ENCODE peak calls at places on chromosome 6, in five cellular contexts. One of them, this sample, is unnamed.

GRCh38 chr6:158938811-158939254 is 61.2 kb downstream of the RSPH3 start:
- DNase-seq in H7: peak
- DNase-seq in endothelial cell of umbilical vein: no peak
- DNase-seq in fibroblast of mammary gland: peak
- DNase-seq in neural progenitor cell: peak
- DNase-seq in this sample: peak

GRCh38 chr6:68975064-68975463 is 340.0 kb downstream of the ADGRB3 start:
- DNase-seq in H7: peak
- DNase-seq in endothelial cell of umbilical vein: no peak
- DNase-seq in fibroblast of mammary gland: no peak
- DNase-seq in neural progenitor cell: peak
- DNase-seq in this sample: no peak

GRCh38 chr6:47844881-47845280 is 63.0 kb downstream of the OPN5 start:
- DNase-seq in H7: no peak
- DNase-seq in endothelial cell of umbilical vein: no peak
- DNase-seq in neural progenitor cell: no peak
- DNase-seq in fibroblast of mammary gland: no peak
- DNase-seq in this sample: no peak

GRCh38 chr6:142275146-142276006 is 26.4 kb upstream of the ADGRG6 start:
- DNase-seq in neural progenitor cell: no peak
- DNase-seq in fibroblast of mammary gland: no peak
- DNase-seq in endothelial cell of umbilical vein: peak
- DNase-seq in H7: no peak
- DNase-seq in this sample: peak

GRCh38 chr6:127436578-127437110 is 22.5 kb downstream of the KIAA0408 start:
- DNase-seq in neural progenitor cell: no peak
- DNase-seq in fibroblast of mammary gland: peak
- DNase-seq in endothelial cell of umbilical vein: no peak
- DNase-seq in H7: no peak
- DNase-seq in this sample: no peak

GRCh38 chr6:13971303-13971702 is 46.6 kb downstream of the RNF182 start:
- DNase-seq in neural progenitor cell: no peak
- DNase-seq in H7: no peak
- DNase-seq in fibroblast of mammary gland: no peak
- DNase-seq in endothelial cell of umbilical vein: no peak
- DNase-seq in this sample: no peak

GRCh38 chr6:33967266-33967767 is 163.5 kb upstream of the MLN start:
- DNase-seq in fibroblast of mammary gland: no peak
- DNase-seq in H7: no peak
- DNase-seq in neural progenitor cell: no peak
- DNase-seq in endothelial cell of umbilical vein: no peak
- DNase-seq in this sample: no peak

GRCh38 chr6:17941318-17941717 is 46.1 kb downstream of the KIF13A start:
- DNase-seq in fibroblast of mammary gland: no peak
- DNase-seq in neural progenitor cell: no peak
- DNase-seq in H7: no peak
- DNase-seq in endothelial cell of umbilical vein: no peak
- DNase-seq in this sample: no peak

GRCh38 chr6:113953346-113953745 is 17.6 kb downstream of the HDAC2 start:
- DNase-seq in neural progenitor cell: no peak
- DNase-seq in endothelial cell of umbilical vein: no peak
- DNase-seq in H7: no peak
- DNase-seq in fibroblast of mammary gland: peak
- DNase-seq in this sample: no peak

This sample was measured in fibroblast of villous mesenchyme.